ENCODE peak calls at places on chromosome 9, in four cellular contexts. T is endodermal cell, H is AG09309, C is IMR-90. G is an unnamed sample.

GRCh38 chr9:15642369-15642962 is 89.6 kb downstream of the CCDC171 start:
- DNase-seq in T (no peak), H (peak; percentile 7), C (peak; percentile 53), G (peak; percentile 59)

GRCh38 chr9:108478431-108478837 is 377.4 kb downstream of the ACTL7B start:
- DNase-seq in T (no peak), H (peak; percentile 83), C (peak; percentile 90), G (peak; percentile 75)

GRCh38 chr9:36833954-36834353 is 200.1 kb downstream of the PAX5 start:
- DNase-seq in T (peak; percentile 79), H (no peak), C (no peak), G (no peak)

GRCh38 chr9:33102551-33103210 is 26.2 kb upstream of the SMU1 start:
- DNase-seq in T (peak; percentile 45), H (no peak), C (no peak), G (no peak)

GRCh38 chr9:97109194-97109811 is 70.4 kb upstream of the CTSV start:
- DNase-seq in T (peak; percentile 91), H (no peak), C (peak; percentile 6), G (peak; percentile 3)

GRCh38 chr9:35792826-35793225 is 1.4 kb downstream of the NPR2 start:
- DNase-seq in T (no peak), H (no peak), C (no peak), G (no peak)

GRCh38 chr9:17843236-17843635 is 264.4 kb downstream of the SH3GL2 start:
- DNase-seq in T (no peak), H (no peak), C (no peak), G (no peak)

GRCh38 chr9:121556580-121556979 is 56.9 kb upstream of the GGTA1 start:
- DNase-seq in T (no peak), H (peak; percentile 95), C (peak; percentile 98), G (peak; percentile 88)

GRCh38 chr9:133990366-133991210 is 1.5 kb downstream of the VAV2 start:
- DNase-seq in T (peak; percentile 72), H (peak; percentile 34), C (peak; percentile 85), G (peak; percentile 92)

GRCh38 chr9:126367139-126367538 is 40.5 kb downstream of the MVB12B start:
- DNase-seq in T (peak; percentile 43), H (no peak), C (no peak), G (no peak)

GRCh38 chr9:87580941-87581438 is 83.3 kb downstream of the DAPK1 start:
- DNase-seq in T (no peak), H (no peak), C (no peak), G (no peak)

GRCh38 chr9:38274746-38275250 is 117.7 kb upstream of the ALDH1B1 start:
- DNase-seq in T (no peak), H (no peak), C (no peak), G (no peak)

GRCh38 chr9:3497406-3497805 is 28.4 kb downstream of the RFX3 start:
- DNase-seq in T (no peak), H (no peak), C (peak; percentile 73), G (peak; percentile 22)

GRCh38 chr9:127680846-127681245 is 25.9 kb upstream of the CFAP157 start:
- DNase-seq in T (no peak), H (no peak), C (no peak), G (no peak)

GRCh38 chr9:120652902-120653301 is 61.4 kb downstream of the MEGF9 start:
- DNase-seq in T (no peak), H (no peak), C (no peak), G (no peak)

GRCh38 chr9:14346826-14347407 is 33.0 kb upstream of the NFIB start:
- DNase-seq in T (peak; percentile 74), H (no peak), C (no peak), G (no peak)

GRCh38 chr9:122087406-122088200 is 5.5 kb downstream of the TTLL11 start:
- DNase-seq in T (no peak), H (peak; percentile 44), C (peak; percentile 75), G (peak; percentile 89)

GRCh38 chr9:130561056-130561455 is 18.3 kb upstream of the FUBP3 start:
- DNase-seq in T (no peak), H (no peak), C (no peak), G (no peak)

GRCh38 chr9:70061776-70062175 is 18.1 kb downstream of the MAMDC2 start:
- DNase-seq in T (no peak), H (no peak), C (peak; percentile 44), G (peak; percentile 78)

GRCh38 chr9:134944351-134944802 is 26.7 kb upstream of the FCN1 start:
- DNase-seq in T (peak; percentile 76), H (no peak), C (no peak), G (peak; percentile 23)

GRCh38 chr9:133935328-133936040 is 56.6 kb downstream of the VAV2 start:
- DNase-seq in T (no peak), H (no peak), C (peak; percentile 70), G (peak; percentile 27)

GRCh38 chr9:127562271-127562780 is 49.8 kb upstream of the STXBP1 start:
- DNase-seq in T (no peak), H (no peak), C (no peak), G (no peak)

GRCh38 chr9:110089681-110090370 is 118.1 kb downstream of the C9orf152 start:
- DNase-seq in T (no peak), H (no peak), C (peak; percentile 26), G (no peak)

DNA sequence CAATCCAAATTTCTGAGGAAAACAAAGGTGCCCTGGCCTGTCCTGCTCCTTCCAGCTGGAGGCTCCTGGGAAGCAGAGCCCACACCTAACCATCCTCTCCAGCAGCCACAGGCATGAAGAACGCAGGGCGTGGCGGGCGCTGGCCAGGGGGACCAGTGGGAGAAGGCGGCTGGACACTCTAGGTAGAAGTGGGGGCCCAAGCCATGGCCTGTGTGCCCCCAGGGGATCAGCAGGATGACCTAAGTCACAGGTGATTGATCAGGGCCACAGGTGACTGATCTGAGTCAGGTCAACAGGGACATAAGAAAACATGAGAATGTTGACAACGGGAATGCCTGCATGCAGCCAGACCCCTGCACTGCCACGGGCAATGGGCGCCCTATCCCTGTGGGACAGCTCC is 3.4 kb downstream of the QSOX2 start:
- DNase-seq in T (no peak), H (no peak), C (no peak), G (no peak)
- TF ChIP-seq CTCF in T (no peak), H (no peak), C (no peak), G (no peak)

GRCh38 chr9:92484563-92484962 is 2.3 kb upstream of the ASPN start:
- DNase-seq in T (no peak), H (no peak), C (no peak), G (no peak)

GRCh38 chr9:92480332-92480771 is 2.0 kb downstream of the ASPN start:
- DNase-seq in T (no peak), H (no peak), C (peak; percentile 54), G (peak; percentile 35)

GRCh38 chr9:92481029-92481633 is 1.2 kb downstream of the ASPN start:
- DNase-seq in T (no peak), H (no peak), C (no peak), G (no peak)

GRCh38 chr9:92483896-92484545 is 1.7 kb upstream of the ASPN start:
- DNase-seq in T (no peak), H (no peak), C (peak; percentile 46), G (no peak)

GRCh38 chr9:92482336-92482735 is at the start of gene ASPN:
- DNase-seq in T (no peak), H (peak; percentile 67), C (peak; percentile 71), G (peak; percentile 85)
- H3K4me3 ChIP-seq in T (no peak within 1 kb of the TSS), H (no peak within 1 kb of the TSS), C (no peak within 1 kb of the TSS), G (peak within 1 kb of the TSS; percentile 16)

DNA sequence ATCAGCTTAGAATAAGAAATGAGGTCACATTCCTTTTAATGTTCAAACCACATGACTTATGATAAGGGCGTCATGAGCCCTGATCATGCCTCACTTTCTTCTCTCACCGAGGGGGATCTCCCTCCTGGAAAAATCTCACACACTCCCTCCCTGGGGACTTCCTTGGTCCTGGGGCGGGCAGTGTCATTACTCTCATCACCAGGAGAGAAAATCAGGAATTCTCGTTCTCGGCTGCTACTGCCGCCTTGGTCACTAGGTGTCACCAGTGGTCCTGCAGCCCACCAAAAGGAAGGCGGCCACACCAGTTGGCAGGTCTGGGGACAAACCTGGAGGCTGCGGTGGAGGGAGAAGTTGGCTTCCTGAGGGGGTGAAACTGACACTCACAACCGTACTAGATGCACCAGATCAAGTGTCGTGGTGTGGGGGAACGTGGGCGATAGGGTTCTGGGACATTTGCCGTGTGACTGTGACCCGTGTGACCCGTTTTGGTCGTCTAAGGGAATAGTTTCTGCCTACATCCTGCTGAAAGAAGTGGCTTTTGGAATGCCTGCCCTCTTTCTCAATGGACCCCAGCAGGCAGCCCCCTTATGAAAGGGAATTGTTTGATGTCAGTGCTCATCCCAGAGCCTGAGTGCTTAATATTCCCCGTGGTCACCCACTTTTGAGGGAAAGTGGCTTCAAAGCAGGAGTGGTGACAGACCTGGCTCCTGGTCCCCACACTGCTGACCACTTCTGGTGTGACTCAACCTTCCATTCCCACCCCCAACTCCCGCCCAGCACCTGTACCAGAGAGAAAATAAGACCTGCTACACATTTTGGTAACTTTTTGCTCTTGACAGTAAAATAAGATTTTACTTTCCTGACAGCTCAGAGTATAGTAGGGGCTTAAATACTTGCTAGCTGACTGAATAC is 63.2 kb downstream of the ACER2 start:
- DNase-seq in T (peak; percentile 94), H (no peak), C (peak; percentile 33), G (peak; percentile 29)
- TF ChIP-seq CTCF in T (peak; percentile 91), H (peak; percentile 90), C (peak; percentile 62), G (peak; percentile 78)

GRCh38 chr9:124014355-124015026 is 2.9 kb downstream of the LHX2 start:
- DNase-seq in T (no peak), H (no peak), C (no peak), G (no peak)

GRCh38 chr9:124013263-124014211 is 2.0 kb downstream of the LHX2 start:
- DNase-seq in T (peak; percentile 86), H (no peak), C (no peak), G (no peak)

GRCh38 chr9:124016152-124017063 is 4.8 kb downstream of the LHX2 start:
- DNase-seq in T (peak; percentile 71), H (no peak), C (no peak), G (no peak)

GRCh38 chr9:124015661-124016131 is 4.1 kb downstream of the LHX2 start:
- DNase-seq in T (peak; percentile 78), H (no peak), C (no peak), G (no peak)

GRCh38 chr9:124015091-124015660 is 3.6 kb downstream of the LHX2 start:
- DNase-seq in T (peak; percentile 84), H (no peak), C (no peak), G (no peak)
- H3K4me3 ChIP-seq in T (no peak overlapping the region), H (peak overlapping the region; percentile 13), C (no peak overlapping the region), G (no peak overlapping the region)

DNA sequence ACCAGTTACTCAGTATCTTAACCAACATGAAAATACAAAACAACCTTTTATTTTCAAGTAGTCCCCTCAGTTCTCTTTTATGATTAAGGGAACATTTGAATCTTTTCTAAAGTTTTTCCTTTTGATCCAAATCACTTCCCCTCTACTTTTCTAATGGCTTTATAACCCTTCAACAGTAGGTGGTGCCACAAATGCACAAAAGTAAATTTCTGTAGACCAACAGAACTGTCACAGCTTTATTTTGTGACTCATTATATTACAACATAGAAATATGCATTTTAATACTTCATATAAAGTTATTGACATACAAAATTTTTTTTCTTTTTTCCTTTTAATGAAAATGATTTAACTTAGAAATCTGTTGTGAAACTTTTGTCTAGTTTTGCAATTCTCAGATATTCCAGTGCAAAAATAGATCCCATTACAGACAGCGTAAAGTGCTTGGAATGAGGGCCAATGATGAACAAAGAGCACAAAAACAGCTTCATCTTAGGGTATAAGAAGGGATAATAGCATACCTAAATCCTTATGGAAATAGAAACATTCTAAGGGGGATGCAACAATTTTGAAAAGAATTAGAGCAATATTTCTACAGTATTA is 17.0 kb downstream of the NIPSNAP3B start:
- DNase-seq in T (no peak), H (peak; percentile 21), C (peak; percentile 32), G (peak; percentile 58)
- TF ChIP-seq CTCF in T (peak; percentile 40), H (peak; percentile 55), C (peak; percentile 53), G (peak; percentile 43)

GRCh38 chr9:30310711-30311110 is 2073.7 kb upstream of the ACO1 start:
- DNase-seq in T (no peak), H (no peak), C (no peak), G (no peak)
- H3K4me3 ChIP-seq in T (no peak overlapping the region), H (no peak overlapping the region), C (no peak overlapping the region), G (no peak overlapping the region)

G was measured in foreskin fibroblast.